ENCODE peak calls at places on chromosomes 6 and 20, in eight cellular contexts. One of them, this sample, is unnamed.

GRCh38 chr20:61320617-61321200 is 68.6 kb downstream of the CDH4 start:
- DNase-seq in PC-9: no peak
- DNase-seq in CD8-positive, alpha-beta T cell: no peak
- DNase-seq in brain microvascular endothelial cell: no peak
- DNase-seq in esophagus squamous epithelium: no peak
- DNase-seq in uterus: no peak
- DNase-seq in MM.1S: no peak
- DNase-seq in heart left ventricle: no peak
- DNase-seq in this sample: no peak

GRCh38 chr6:33668328-33668727 is 43.2 kb downstream of the UQCC2 start:
- DNase-seq in CD8-positive, alpha-beta T cell: no peak
- DNase-seq in brain microvascular endothelial cell: no peak
- DNase-seq in MM.1S: no peak
- DNase-seq in esophagus squamous epithelium: no peak
- DNase-seq in PC-9: no peak
- DNase-seq in heart left ventricle: no peak
- DNase-seq in uterus: no peak
- DNase-seq in this sample: no peak

GRCh38 chr6:19209202-19209601 is 628.0 kb upstream of the ID4 start:
- DNase-seq in CD8-positive, alpha-beta T cell: no peak
- DNase-seq in MM.1S: no peak
- DNase-seq in esophagus squamous epithelium: no peak
- DNase-seq in brain microvascular endothelial cell: no peak
- DNase-seq in PC-9: peak; percentile 68
- DNase-seq in uterus: no peak
- DNase-seq in heart left ventricle: no peak
- DNase-seq in this sample: no peak

GRCh38 chr20:57768519-57768918 is 58.7 kb upstream of the PMEPA1 start:
- DNase-seq in esophagus squamous epithelium: no peak
- DNase-seq in brain microvascular endothelial cell: no peak
- DNase-seq in MM.1S: no peak
- DNase-seq in CD8-positive, alpha-beta T cell: no peak
- DNase-seq in uterus: no peak
- DNase-seq in heart left ventricle: no peak
- DNase-seq in PC-9: no peak
- DNase-seq in this sample: no peak

GRCh38 chr20:6122873-6123649 is at the start of gene FERMT1:
- DNase-seq in uterus: peak; percentile 55
- DNase-seq in CD8-positive, alpha-beta T cell: no peak
- DNase-seq in esophagus squamous epithelium: no peak
- DNase-seq in PC-9: peak; percentile 91
- DNase-seq in MM.1S: peak; percentile 87
- DNase-seq in brain microvascular endothelial cell: peak; percentile 34
- DNase-seq in heart left ventricle: peak; percentile 48
- DNase-seq in this sample: no peak

GRCh38 chr20:4169360-4170214 is 154.2 kb upstream of the RNF24 start:
- DNase-seq in brain microvascular endothelial cell: no peak
- DNase-seq in uterus: no peak
- DNase-seq in MM.1S: no peak
- DNase-seq in CD8-positive, alpha-beta T cell: no peak
- DNase-seq in heart left ventricle: no peak
- DNase-seq in PC-9: no peak
- DNase-seq in esophagus squamous epithelium: no peak
- DNase-seq in this sample: no peak

GRCh38 chr6:2861071-2861821 is 19.6 kb upstream of the SERPINB1 start:
- DNase-seq in PC-9: no peak
- DNase-seq in MM.1S: no peak
- DNase-seq in uterus: no peak
- DNase-seq in heart left ventricle: no peak
- DNase-seq in esophagus squamous epithelium: no peak
- DNase-seq in brain microvascular endothelial cell: no peak
- DNase-seq in CD8-positive, alpha-beta T cell: no peak
- DNase-seq in this sample: no peak

GRCh38 chr6:83536647-83537589 is 24.6 kb downstream of the PRSS35 start:
- DNase-seq in esophagus squamous epithelium: no peak
- DNase-seq in CD8-positive, alpha-beta T cell: no peak
- DNase-seq in PC-9: no peak
- DNase-seq in brain microvascular endothelial cell: no peak
- DNase-seq in uterus: no peak
- DNase-seq in MM.1S: no peak
- DNase-seq in heart left ventricle: no peak
- DNase-seq in this sample: no peak

GRCh38 chr6:169520104-169520503 is 181.7 kb downstream of the WDR27 start:
- DNase-seq in uterus: no peak
- DNase-seq in brain microvascular endothelial cell: peak; percentile 27
- DNase-seq in esophagus squamous epithelium: no peak
- DNase-seq in PC-9: no peak
- DNase-seq in heart left ventricle: no peak
- DNase-seq in CD8-positive, alpha-beta T cell: no peak
- DNase-seq in MM.1S: no peak
- DNase-seq in this sample: no peak

GRCh38 chr6:30814137-30815084 is 69.9 kb upstream of the DDR1 start:
- DNase-seq in PC-9: peak; percentile 84
- DNase-seq in esophagus squamous epithelium: no peak
- DNase-seq in CD8-positive, alpha-beta T cell: no peak
- DNase-seq in brain microvascular endothelial cell: no peak
- DNase-seq in uterus: no peak
- DNase-seq in MM.1S: no peak
- DNase-seq in heart left ventricle: no peak
- DNase-seq in this sample: peak; percentile 16

GRCh38 chr6:134778431-134778830 is 171.5 kb downstream of the ALDH8A1 start:
- DNase-seq in brain microvascular endothelial cell: no peak
- DNase-seq in uterus: no peak
- DNase-seq in PC-9: no peak
- DNase-seq in MM.1S: no peak
- DNase-seq in esophagus squamous epithelium: no peak
- DNase-seq in heart left ventricle: no peak
- DNase-seq in CD8-positive, alpha-beta T cell: no peak
- DNase-seq in this sample: no peak
- TF ChIP-seq CTCF in brain microvascular endothelial cell: no peak
- TF ChIP-seq CTCF in uterus: no peak
- TF ChIP-seq CTCF in PC-9: no peak
- TF ChIP-seq CTCF in MM.1S: no peak
- TF ChIP-seq CTCF in esophagus squamous epithelium: no peak
- TF ChIP-seq CTCF in heart left ventricle: no peak
- TF ChIP-seq CTCF in CD8-positive, alpha-beta T cell: no peak
- TF ChIP-seq CTCF in this sample: no peak

DNA sequence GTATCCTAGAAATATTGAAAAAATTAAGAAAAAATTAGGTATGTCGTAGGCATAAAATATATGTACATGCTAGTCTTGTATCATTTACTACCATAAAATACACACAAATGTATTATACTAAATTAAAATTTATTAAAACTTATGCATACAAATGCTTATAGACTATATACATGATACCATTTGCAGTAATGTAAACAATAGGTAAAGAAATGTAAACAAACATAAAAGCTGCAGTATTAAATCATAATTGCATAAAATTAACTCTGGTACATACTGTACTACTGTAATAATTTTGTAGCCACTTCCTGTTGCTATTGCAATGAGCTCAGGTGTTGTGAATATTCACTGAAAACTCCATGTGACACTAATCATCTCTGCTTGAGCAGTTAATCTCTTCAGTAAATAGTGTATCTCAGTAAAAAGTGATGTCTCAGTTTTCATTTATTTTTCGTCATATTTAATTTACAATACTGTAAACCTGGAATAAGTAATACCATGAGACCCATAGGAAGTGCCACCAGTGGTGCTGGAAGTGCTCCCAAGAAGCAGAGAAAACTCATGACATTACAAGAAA is 29.3 kb downstream of the RALGAPB start:
- DNase-seq in brain microvascular endothelial cell: no peak
- DNase-seq in heart left ventricle: no peak
- DNase-seq in uterus: no peak
- DNase-seq in esophagus squamous epithelium: no peak
- DNase-seq in MM.1S: no peak
- DNase-seq in CD8-positive, alpha-beta T cell: no peak
- DNase-seq in PC-9: no peak
- DNase-seq in this sample: no peak
- H3K36me3 ChIP-seq in brain microvascular endothelial cell: peaks cover 26% of the 10 kb centered on the region
- H3K36me3 ChIP-seq in heart left ventricle: peaks cover 40% of the 10 kb centered on the region
- H3K36me3 ChIP-seq in uterus: no peaks in the 10 kb centered on the region
- H3K36me3 ChIP-seq in esophagus squamous epithelium: peaks cover 14% of the 10 kb centered on the region
- H3K36me3 ChIP-seq in MM.1S: peaks cover 5% of the 10 kb centered on the region
- H3K36me3 ChIP-seq in CD8-positive, alpha-beta T cell: peaks cover 27% of the 10 kb centered on the region
- H3K36me3 ChIP-seq in PC-9: peaks cover 50% of the 10 kb centered on the region
- H3K36me3 ChIP-seq in this sample: peaks cover 26% of the 10 kb centered on the region

DNA sequence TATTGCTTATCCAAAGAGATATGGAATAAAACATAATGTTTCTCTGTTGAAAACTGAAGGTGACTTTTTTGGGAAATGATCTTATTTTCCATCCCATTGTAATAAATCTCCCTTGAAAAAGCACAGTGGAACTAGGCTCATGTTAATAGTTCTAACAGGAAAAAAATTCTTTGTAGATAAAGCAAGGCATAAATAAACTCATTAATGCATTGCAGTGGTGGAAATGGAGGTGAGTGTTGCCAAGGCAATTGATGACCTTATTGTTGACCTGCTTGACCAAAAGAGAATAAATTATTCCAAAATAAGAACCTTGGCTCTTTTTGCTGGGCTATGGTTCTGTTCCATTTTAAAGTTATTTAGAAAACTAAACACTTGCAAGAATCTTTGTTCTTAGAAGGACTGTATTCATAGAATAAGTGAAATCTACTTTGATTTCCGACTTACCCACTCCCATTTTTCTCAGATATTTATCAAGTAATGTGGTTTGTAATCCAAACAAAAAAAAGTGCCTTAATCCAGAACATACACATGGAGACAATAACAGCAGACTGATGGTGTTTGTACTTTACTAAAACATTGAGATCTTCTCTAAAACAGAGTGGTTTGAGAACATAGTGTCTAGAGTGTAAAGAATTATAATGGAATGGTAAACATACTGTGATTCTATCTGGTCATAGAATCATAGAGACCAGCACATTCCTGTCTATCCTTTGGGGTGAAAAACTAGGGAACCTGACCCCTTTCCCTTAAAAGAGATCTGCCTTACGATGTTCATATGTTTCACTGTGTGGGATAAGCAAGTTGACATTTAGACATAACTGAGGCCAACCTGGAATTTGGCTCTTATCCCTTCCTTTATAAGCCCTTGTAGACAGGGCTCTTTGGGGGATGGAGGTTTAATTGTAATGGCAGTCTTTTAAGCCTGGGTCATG is 55.4 kb downstream of the TRMT11 start:
- DNase-seq in heart left ventricle: no peak
- DNase-seq in uterus: no peak
- DNase-seq in esophagus squamous epithelium: no peak
- DNase-seq in PC-9: no peak
- DNase-seq in CD8-positive, alpha-beta T cell: no peak
- DNase-seq in brain microvascular endothelial cell: no peak
- DNase-seq in MM.1S: no peak
- DNase-seq in this sample: no peak
- H3K27ac ChIP-seq in heart left ventricle: no peak overlapping the region
- H3K27ac ChIP-seq in uterus: peak overlapping the region; percentile 81
- H3K27ac ChIP-seq in esophagus squamous epithelium: peak overlapping the region; percentile 58
- H3K27ac ChIP-seq in PC-9: peak overlapping the region; percentile 85
- H3K27ac ChIP-seq in CD8-positive, alpha-beta T cell: no peak overlapping the region
- H3K27ac ChIP-seq in brain microvascular endothelial cell: peak overlapping the region; percentile 71
- H3K27ac ChIP-seq in MM.1S: no peak overlapping the region
- H3K27ac ChIP-seq in this sample: peak overlapping the region; percentile 70

GRCh38 chr6:153231048-153231635 is 100.1 kb upstream of the RGS17 start:
- DNase-seq in heart left ventricle: peak; percentile 28
- DNase-seq in PC-9: no peak
- DNase-seq in CD8-positive, alpha-beta T cell: no peak
- DNase-seq in uterus: no peak
- DNase-seq in esophagus squamous epithelium: no peak
- DNase-seq in brain microvascular endothelial cell: peak; percentile 66
- DNase-seq in MM.1S: peak; percentile 33
- DNase-seq in this sample: peak; percentile 3
- TF ChIP-seq CTCF in heart left ventricle: peak; percentile 71
- TF ChIP-seq CTCF in PC-9: peak; percentile 69
- TF ChIP-seq CTCF in CD8-positive, alpha-beta T cell: no peak
- TF ChIP-seq CTCF in uterus: peak; percentile 29
- TF ChIP-seq CTCF in esophagus squamous epithelium: peak; percentile 84
- TF ChIP-seq CTCF in brain microvascular endothelial cell: peak; percentile 97
- TF ChIP-seq CTCF in MM.1S: peak; percentile 61
- TF ChIP-seq CTCF in this sample: peak; percentile 86

DNA sequence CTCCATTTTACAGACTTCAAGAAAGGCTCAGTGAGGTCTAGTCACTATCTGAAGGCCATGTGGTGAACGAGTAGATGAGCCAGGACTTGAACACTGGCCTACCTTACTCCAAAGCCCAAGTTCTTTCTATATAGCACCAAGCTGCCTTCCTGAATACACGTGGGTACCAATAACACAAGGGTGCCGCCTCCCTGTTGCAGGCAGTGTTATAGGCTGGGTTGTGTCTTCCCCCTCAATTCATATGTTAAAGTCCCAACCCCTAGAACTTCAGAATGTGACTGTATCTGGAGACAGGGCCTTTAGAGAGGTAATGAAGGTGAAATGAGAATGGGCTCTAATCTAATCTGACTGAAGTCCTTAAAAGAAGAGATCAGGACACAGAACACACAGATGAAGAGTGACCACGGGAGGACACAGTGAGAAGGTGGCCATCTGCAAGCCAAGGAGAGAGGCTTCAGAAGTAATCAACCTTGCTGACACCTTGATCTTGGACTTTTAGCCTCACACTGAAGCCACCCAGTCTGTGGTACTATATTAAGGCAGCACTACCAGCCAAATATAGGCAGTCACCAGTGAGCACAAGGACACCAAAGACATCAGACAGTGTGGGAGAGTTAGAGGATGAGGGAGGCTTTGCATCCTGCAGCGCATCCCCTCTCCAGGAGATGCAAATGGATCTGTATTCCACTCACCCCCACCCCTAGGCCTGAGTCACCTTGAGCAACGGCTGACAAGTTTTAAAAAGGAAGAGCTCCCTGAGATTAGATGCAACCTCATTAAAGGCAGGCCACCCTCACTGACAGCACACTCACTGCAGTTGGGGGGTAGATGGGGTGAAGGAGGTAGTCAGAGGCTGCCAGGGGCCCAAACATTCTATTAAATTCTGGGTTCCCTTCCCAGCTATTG is 40.9 kb upstream of the LYRM2 start:
- DNase-seq in CD8-positive, alpha-beta T cell: no peak
- DNase-seq in heart left ventricle: no peak
- DNase-seq in PC-9: no peak
- DNase-seq in esophagus squamous epithelium: no peak
- DNase-seq in uterus: no peak
- DNase-seq in brain microvascular endothelial cell: no peak
- DNase-seq in MM.1S: no peak
- DNase-seq in this sample: no peak
- H3K36me3 ChIP-seq in CD8-positive, alpha-beta T cell: peaks cover 65% of the 10 kb centered on the region
- H3K36me3 ChIP-seq in heart left ventricle: peaks cover 81% of the 10 kb centered on the region
- H3K36me3 ChIP-seq in PC-9: no peaks in the 10 kb centered on the region
- H3K36me3 ChIP-seq in esophagus squamous epithelium: peaks cover 65% of the 10 kb centered on the region
- H3K36me3 ChIP-seq in uterus: no peaks in the 10 kb centered on the region
- H3K36me3 ChIP-seq in brain microvascular endothelial cell: peaks cover 62% of the 10 kb centered on the region
- H3K36me3 ChIP-seq in MM.1S: peaks cover 6% of the 10 kb centered on the region
- H3K36me3 ChIP-seq in this sample: peaks cover 44% of the 10 kb centered on the region

This sample was measured in thoracic aorta.